ENCODE peak calls at places on chromosomes 11 and 22, in nine cellular contexts. O is head of caudate nucleus; J is RPMI7951; A is naive thymus-derived CD4-positive, alpha-beta T cell; I is cardiac fibroblast; F is activated CD8-positive, alpha-beta T cell treated with anti-CD3 and anti-CD28 coated beads for 36 hours; Q is astrocyte of the spinal cord; Z is AG04450; W is neural progenitor cell. U is an unnamed sample.

GRCh38 chr11:7548659-7549283 is 35.0 kb downstream of the PPFIBP2 start:
- DNase-seq in O (no peak), A (peak; percentile 18), Z (no peak), F (peak; percentile 54), J (no peak), W (peak; percentile 70), Q (no peak), I (no peak), U (peak; percentile 21)

GRCh38 chr22:47053013-47053864 is 290.8 kb downstream of the TBC1D22A start:
- DNase-seq in J (no peak), A (no peak), I (no peak), Q (no peak), F (peak; percentile 29), O (no peak), W (no peak), Z (no peak), U (no peak)

GRCh38 chr22:21837184-21837979 is 30.1 kb downstream of the MAPK1 start:
- DNase-seq in F (no peak), Z (peak; percentile 73), O (no peak), A (no peak), J (peak; percentile 82), W (peak; percentile 51), I (peak; percentile 74), Q (peak; percentile 91), U (no peak)

GRCh38 chr22:17647452-17647851 is 8.9 kb downstream of the BCL2L13 start:
- DNase-seq in O (no peak), F (no peak), Q (no peak), W (no peak), J (no peak), Z (no peak), A (no peak), I (no peak), U (no peak)

GRCh38 chr22:31044262-31044861 is 36.8 kb upstream of the SMTN start:
- DNase-seq in A (no peak), F (no peak), Q (no peak), Z (peak; percentile 46), O (no peak), I (peak; percentile 65), J (peak; percentile 25), W (no peak), U (no peak)

GRCh38 chr11:36601145-36601544 is 3.1 kb upstream of the RAG2 start:
- DNase-seq in Q (no peak), O (no peak), W (no peak), J (no peak), F (no peak), Z (no peak), A (no peak), I (no peak), U (no peak)

GRCh38 chr11:4763096-4763495 is 6.6 kb downstream of the OR51F1 start:
- DNase-seq in Q (no peak), Z (no peak), I (no peak), J (no peak), W (no peak), A (no peak), F (no peak), O (no peak), U (no peak)

GRCh38 chr11:76169473-76169881 is 36.8 kb downstream of the WNT11 start:
- DNase-seq in O (no peak), Q (no peak), W (no peak), A (no peak), J (peak; percentile 47), F (no peak), I (no peak), Z (no peak), U (peak; percentile 61)

GRCh38 chr11:67499808-67500793 is 5.1 kb downstream of the PITPNM1 start:
- DNase-seq in O (no peak), A (no peak), W (no peak), Q (no peak), J (no peak), I (no peak), F (no peak), Z (no peak), U (no peak)

GRCh38 chr11:6925636-6926207 is 504 bp upstream of the ZNF215 start:
- DNase-seq in Z (no peak), O (peak; percentile 27), J (peak; percentile 67), F (no peak), A (no peak), I (peak; percentile 19), Q (peak; percentile 6), W (peak; percentile 42), U (no peak)

GRCh38 chr11:89452780-89453179 is 38.4 kb downstream of the NOX4 start:
- DNase-seq in Q (no peak), I (no peak), Z (no peak), F (no peak), J (no peak), W (no peak), A (no peak), O (no peak), U (no peak)

GRCh38 chr11:7524831-7525230 is 11.0 kb downstream of the PPFIBP2 start:
- DNase-seq in Z (no peak), A (no peak), Q (no peak), W (peak; percentile 19), O (no peak), I (no peak), J (no peak), F (no peak), U (peak; percentile 37)

GRCh38 chr11:113994077-113994954 is 19.4 kb downstream of the HTR3A start:
- DNase-seq in Q (peak; percentile 10), F (peak; percentile 40), I (no peak), J (no peak), Z (no peak), A (no peak), O (no peak), W (peak; percentile 76), U (no peak)

GRCh38 chr11:102868359-102868758 is 6.4 kb downstream of the MMP12 start:
- DNase-seq in J (no peak), O (no peak), Q (no peak), F (no peak), W (no peak), I (no peak), Z (no peak), A (no peak), U (no peak)

GRCh38 chr11:12083380-12083779 is 27.0 kb upstream of the MICAL2 start:
- DNase-seq in A (no peak), I (no peak), Q (no peak), O (no peak), W (no peak), Z (no peak), F (peak; percentile 54), J (no peak), U (no peak)

GRCh38 chr11:12769834-12770345 is 95.7 kb downstream of the TEAD1 start:
- DNase-seq in W (no peak), F (no peak), J (peak; percentile 66), Z (peak; percentile 15), O (no peak), A (no peak), Q (peak; percentile 77), I (peak; percentile 89), U (no peak)